ENCODE peak calls at places on chromosomes 5 and 9, in four cellular contexts. T, W, N and R are unnamed samples.

GRCh38 chr5:89008291-89008690 is 125.3 kb upstream of the MEF2C start:
- DNase-seq in N (no peak), W (no peak), T (no peak), R (no peak)

GRCh38 chr9:137642118-137642601 is 23.4 kb downstream of the EHMT1 start:
- DNase-seq in W (no peak), T (no peak), N (no peak), R (no peak)

GRCh38 chr5:177455036-177455660 is 8.5 kb downstream of the PRR7 start:
- DNase-seq in N (peak), W (peak), T (no peak), R (peak)

GRCh38 chr9:130627896-130628792 is 36.2 kb upstream of the PRDM12 start:
- DNase-seq in N (no peak), W (no peak), T (no peak), R (no peak)

GRCh38 chr5:138824924-138825863 is 49.9 kb downstream of the LRRTM2 start:
- DNase-seq in N (no peak), W (no peak), T (no peak), R (no peak)

GRCh38 chr9:84667571-84668203 is 1.8 kb upstream of the NTRK2 start:
- DNase-seq in N (no peak), T (no peak), W (peak), R (no peak)

GRCh38 chr9:79694676-79695400 is 123.1 kb downstream of the TLE4 start:
- DNase-seq in T (no peak), N (no peak), W (no peak), R (no peak)

GRCh38 chr5:110063640-110064592 is 374.2 kb downstream of the MAN2A1 start:
- DNase-seq in W (no peak), N (no peak), T (no peak), R (no peak)

GRCh38 chr5:78549043-78549442 is 99.5 kb downstream of the LHFPL2 start:
- DNase-seq in T (no peak), N (no peak), W (no peak), R (no peak)

GRCh38 chr9:72933730-72934665 is 18.9 kb downstream of the ALDH1A1 start:
- DNase-seq in W (no peak), N (no peak), T (no peak), R (no peak)

GRCh38 chr5:174409971-174410370 is 314.4 kb upstream of the MSX2 start:
- DNase-seq in N (no peak), T (no peak), W (no peak), R (no peak)

GRCh38 chr9:71655141-71655540 is 113.2 kb downstream of the CEMIP2 start:
- DNase-seq in T (no peak), N (no peak), W (no peak), R (no peak)

GRCh38 chr5:14965815-14966214 is 94.2 kb upstream of the ANKH start:
- DNase-seq in T (no peak), N (no peak), W (no peak), R (no peak)

GRCh38 chr9:131677445-131678180 is 62.3 kb downstream of the RAPGEF1 start:
- DNase-seq in W (no peak), N (no peak), T (peak), R (no peak)

GRCh38 chr9:136946228-136946892 is 1.3 kb downstream of the C8G start:
- DNase-seq in T (no peak), N (no peak), W (no peak), R (no peak)

GRCh38 chr5:111954516-111955337 is 197.7 kb upstream of the NREP start:
- DNase-seq in T (no peak), N (no peak), W (no peak), R (no peak)

GRCh38 chr5:175772747-175773533 is 98.4 kb upstream of the CPLX2 start:
- DNase-seq in T (no peak), N (no peak), W (no peak), R (no peak)

GRCh38 chr9:95167998-95168397 is 149.5 kb downstream of the FANCC start:
- DNase-seq in N (peak), T (peak), W (no peak), R (peak)

GRCh38 chr5:134504629-134505300 is 20.7 kb upstream of the JADE2 start:
- DNase-seq in N (no peak), T (no peak), W (no peak), R (no peak)

GRCh38 chr5:124659798-124660197 is 86.6 kb downstream of the ZNF608 start:
- DNase-seq in N (no peak), W (no peak), T (no peak), R (no peak)